ENCODE peak calls at places on chromosomes 7 and 10, in four cellular contexts. Q is non-pigmented ciliary epithelial cell, D is M059J, B is ureter. V is an unnamed sample.

GRCh38 chr7:151864081-151864480 is 12.8 kb downstream of the PRKAG2 start:
- DNase-seq in Q (no peak), D (no peak), B (no peak), V (no peak)

GRCh38 chr7:80039255-80039884 is 95.3 kb upstream of the GNAI1 start:
- DNase-seq in Q (no peak), D (peak; percentile 28), B (no peak), V (no peak)

GRCh38 chr7:151520419-151521229 is 929 bp upstream of the RHEB start:
- DNase-seq in Q (no peak), D (peak; percentile 60), B (peak; percentile 68), V (peak; percentile 70)

GRCh38 chr7:28176174-28176573 is 4.4 kb downstream of the JAZF1 start:
- DNase-seq in Q (no peak), D (no peak), B (no peak), V (no peak)

GRCh38 chr10:69800109-69800508 is 1.6 kb upstream of the COL13A1 start:
- DNase-seq in Q (no peak), D (peak; percentile 68), B (no peak), V (peak; percentile 64)

GRCh38 chr7:42237162-42237821 is at the start of gene GLI3:
- DNase-seq in Q (no peak), D (peak; percentile 95), B (peak; percentile 88), V (peak; percentile 98)

GRCh38 chr10:97689637-97690036 is 2.6 kb upstream of the AVPI1 start:
- DNase-seq in Q (peak; percentile 93), D (peak; percentile 96), B (no peak), V (peak; percentile 91)

GRCh38 chr10:35781643-35782035 is 139.5 kb upstream of the FZD8 start:
- DNase-seq in Q (no peak), D (no peak), B (no peak), V (peak; percentile 5)

GRCh38 chr7:32062150-32062549 is 8.1 kb downstream of the PDE1C start:
- DNase-seq in Q (no peak), D (peak; percentile 82), B (peak; percentile 57), V (peak; percentile 89)

GRCh38 chr7:25804154-25804553 is 347.8 kb upstream of the NFE2L3 start:
- DNase-seq in Q (no peak), D (peak; percentile 61), B (no peak), V (no peak)

GRCh38 chr10:12712284-12712983 is 289.1 kb downstream of the CCDC3 start:
- DNase-seq in Q (no peak), D (no peak), B (no peak), V (no peak)

GRCh38 chr10:95278061-95278988 is 12.5 kb downstream of the PDLIM1 start:
- DNase-seq in Q (no peak), D (peak; percentile 27), B (peak; percentile 41), V (no peak)

GRCh38 chr7:16801111-16801542 is 3.7 kb downstream of the AGR2 start:
- DNase-seq in Q (peak; percentile 48), D (peak; percentile 97), B (no peak), V (peak; percentile 73)

GRCh38 chr7:142960955-142961512 is 1.1 kb downstream of the KEL start:
- DNase-seq in Q (no peak), D (no peak), B (no peak), V (no peak)

GRCh38 chr10:67818323-67818722 is 19.7 kb downstream of the DNAJC12 start:
- DNase-seq in Q (no peak), D (peak; percentile 86), B (no peak), V (peak; percentile 39)

GRCh38 chr7:114842551-114843065 is 79.3 kb upstream of the MDFIC start:
- DNase-seq in Q (no peak), D (no peak), B (no peak), V (no peak)

GRCh38 chr10:59657724-59658123 is 51.9 kb downstream of the SLC16A9 start:
- DNase-seq in Q (no peak), D (no peak), B (no peak), V (no peak)